ENCODE peak calls at places on chromosomes 7 and 10, in four cellular contexts. V is Panc1, D is hepatocyte, N is iPS DF 6.9. M is an unnamed sample. For H3K4me1, the result is how much of the 10 kb centered on the place peaks cover.

GRCh38 chr10:11712761-11713160 is 29.4 kb upstream of the ECHDC3 start:
- DNase-seq in N (no peak), D (no peak), V (no peak), M (peak)

GRCh38 chr7:123811056-123811455 is 33.9 kb upstream of the HYAL4 start:
- DNase-seq in D (no peak), V (no peak), N (no peak), M (no peak)

GRCh38 chr10:121516071-121516470 is 82.2 kb downstream of the FGFR2 start:
- DNase-seq in V (no peak), D (no peak), N (no peak), M (no peak)

GRCh38 chr7:127903913-127904705 is 127.1 kb downstream of the LRRC4 start:
- DNase-seq in D (no peak), N (no peak), V (no peak), M (no peak)

GRCh38 chr10:95430231-95430951 is 130.8 kb downstream of the SORBS1 start:
- DNase-seq in V (peak), N (no peak), D (peak), M (peak)

GRCh38 chr10:47378606-47379444 is 5.3 kb downstream of the ZNF488 start:
- DNase-seq in V (no peak), N (no peak), D (no peak), M (no peak)

GRCh38 chr7:69659964-69660363 is 61.7 kb downstream of the AUTS2 start:
- DNase-seq in V (no peak), D (no peak), N (no peak), M (no peak)

GRCh38 chr7:77409739-77410545 is 6.2 kb downstream of the GSAP start:
- DNase-seq in V (no peak), D (no peak), N (no peak), M (peak)

GRCh38 chr10:102649770-102650654 is 5.7 kb downstream of the TRIM8 start:
- DNase-seq in N (no peak), V (no peak), D (no peak), M (no peak)

GRCh38 chr10:541750-542371 is 147.6 kb downstream of the DIP2C start:
- DNase-seq in N (no peak), D (no peak), V (no peak), M (no peak)

GRCh38 chr10:3749011-3749410 is 36.0 kb downstream of the KLF6 start:
- DNase-seq in V (no peak), D (no peak), N (no peak), M (no peak)

GRCh38 chr7:14018751-14019150 is 29.3 kb upstream of the ETV1 start:
- DNase-seq in V (no peak), D (no peak), N (no peak), M (no peak)

GRCh38 chr7:48876087-48876486 is 48.3 kb upstream of the CDC14C start:
- DNase-seq in V (no peak), D (no peak), N (no peak), M (no peak)

GRCh38 chr7:128777156-128778123 is 1.8 kb upstream of the OPN1SW start:
- DNase-seq in V (no peak), N (no peak), D (no peak), M (peak)

GRCh38 chr10:79056736-79057391 is 11.9 kb upstream of the ZMIZ1 start:
- DNase-seq in D (no peak), V (no peak), N (no peak), M (no peak)

GRCh38 chr10:59108886-59109288 is 67.6 kb upstream of the PHYHIPL start:
- DNase-seq in V (no peak), N (no peak), D (no peak), M (no peak)

GRCh38 chr10:132311338-132311939 is 3.7 kb upstream of the STK32C start:
- DNase-seq in V (no peak), N (no peak), D (peak), M (no peak)

GRCh38 chr10:132532784-132533560 is 4.6 kb upstream of the INPP5A start:
- DNase-seq in N (no peak), D (no peak), V (peak), M (no peak)

GRCh38 chr10:64070241-64070640 is 549.0 kb downstream of the REEP3 start:
- DNase-seq in V (no peak), D (no peak), N (no peak), M (no peak)

GRCh38 chr7:141012044-141012685 is 2.6 kb downstream of the MRPS33 start:
- DNase-seq in V (peak), D (peak), N (no peak), M (peak)

GRCh38 chr10:45640941-45641340 is 31.6 kb downstream of the ZFAND4 start:
- DNase-seq in D (no peak), N (no peak), V (no peak), M (no peak)

GRCh38 chr7:91089382-91089963 is 174.8 kb upstream of the FZD1 start:
- DNase-seq in V (peak), D (peak), N (no peak), M (peak)

GRCh38 chr10:89201345-89202032 is 5.6 kb downstream of the CH25H start:
- DNase-seq in N (no peak), V (no peak), D (no peak), M (no peak)

GRCh38 chr10:125002423-125003145 is 60.7 kb downstream of the ZRANB1 start:
- DNase-seq in D (no peak), N (no peak), V (no peak), M (no peak)

GRCh38 chr7:83109352-83109751 is 53.3 kb downstream of the PCLO start:
- DNase-seq in D (no peak), N (no peak), V (no peak), M (no peak)

GRCh38 chr7:80659120-80660055 is 20.9 kb downstream of the CD36 start:
- DNase-seq in N (no peak), V (no peak), D (peak), M (peak)

GRCh38 chr10:104301907-104302690 is 33.1 kb downstream of the GSTO2 start:
- DNase-seq in N (no peak), V (no peak), D (no peak), M (no peak)
- H3K27ac ChIP-seq in N (no peak), V (no peak), D (no peak), M (no peak)

GRCh38 chr10:110793128-110793812 is 78.5 kb upstream of the PDCD4 start:
- DNase-seq in N (no peak), D (no peak), V (no peak), M (no peak)
- H3K4me1 ChIP-seq in N (under half), D (half or more), V (under half), M (half or more)

DNA sequence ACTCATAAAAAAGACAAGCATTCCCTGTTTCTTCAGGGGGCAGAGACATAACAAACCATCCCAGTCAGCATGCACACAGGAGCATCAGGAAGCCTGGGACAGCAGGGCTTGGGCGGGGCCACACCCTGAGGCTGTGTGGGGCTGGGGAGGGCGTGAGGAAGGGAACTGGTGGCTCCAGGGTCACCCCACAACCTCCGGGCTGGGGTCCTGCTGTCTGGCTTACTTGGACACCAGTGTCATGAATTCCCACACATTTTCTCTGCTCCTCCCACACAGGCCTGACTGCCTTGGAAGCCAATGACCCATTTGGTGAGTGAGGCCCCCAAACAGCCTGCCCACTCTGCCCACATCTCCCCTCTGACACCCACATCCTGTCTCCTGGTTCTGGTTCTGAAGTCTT is 2.8 kb downstream of the FXYD4 start:
- DNase-seq in N (no peak), D (no peak), V (no peak), M (no peak)
- H3K27ac ChIP-seq in N (no peak), D (no peak), V (no peak), M (no peak)

DNA sequence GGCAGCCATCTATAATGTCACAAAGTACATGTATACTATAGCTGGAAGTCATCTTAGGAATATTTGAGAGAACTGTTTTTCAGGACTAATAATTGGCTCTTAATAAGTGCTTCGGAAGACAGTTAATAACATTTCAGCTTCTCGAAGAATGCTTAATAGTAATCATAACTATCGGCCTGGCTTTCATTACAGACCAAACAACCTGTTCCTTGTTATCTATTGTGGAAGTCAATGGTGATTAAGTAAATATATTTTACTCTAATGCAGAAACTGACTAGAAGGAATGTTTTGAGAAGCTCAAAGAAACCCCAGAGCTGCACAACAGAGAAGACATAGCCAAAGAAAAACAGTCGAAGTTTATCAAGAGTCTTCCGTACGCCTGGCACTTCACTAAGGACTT is 106.8 kb upstream of the FAM133B start:
- DNase-seq in N (no peak), V (peak), D (no peak), M (no peak)
- H3K4me1 ChIP-seq in N (under half), V (half or more), D (under half), M (under half)

GRCh38 chr7:158740657-158741293 is 36.2 kb upstream of the NCAPG2 start:
- DNase-seq in D (peak), V (no peak), N (no peak), M (peak)
- H3K27ac ChIP-seq in D (peak), V (no peak), N (no peak), M (no peak)

GRCh38 chr10:75646218-75646915 is 214.9 kb downstream of the LRMDA start:
- DNase-seq in N (no peak), V (no peak), D (no peak), M (no peak)

GRCh38 chr10:75648186-75648761 is 216.8 kb downstream of the LRMDA start:
- DNase-seq in V (no peak), N (no peak), D (no peak), M (no peak)

GRCh38 chr10:75648854-75649253 is 217.4 kb downstream of the LRMDA start:
- DNase-seq in V (no peak), D (no peak), N (no peak), M (no peak)

GRCh38 chr10:75646931-75647330 is 215.5 kb downstream of the LRMDA start:
- DNase-seq in D (no peak), V (no peak), N (no peak), M (no peak)

GRCh38 chr10:75647675-75648074 is 216.3 kb downstream of the LRMDA start:
- DNase-seq in D (no peak), V (no peak), N (no peak), M (no peak)
- H3K4me1 ChIP-seq in D (under half), V (under half), N (under half), M (under half)

DNA sequence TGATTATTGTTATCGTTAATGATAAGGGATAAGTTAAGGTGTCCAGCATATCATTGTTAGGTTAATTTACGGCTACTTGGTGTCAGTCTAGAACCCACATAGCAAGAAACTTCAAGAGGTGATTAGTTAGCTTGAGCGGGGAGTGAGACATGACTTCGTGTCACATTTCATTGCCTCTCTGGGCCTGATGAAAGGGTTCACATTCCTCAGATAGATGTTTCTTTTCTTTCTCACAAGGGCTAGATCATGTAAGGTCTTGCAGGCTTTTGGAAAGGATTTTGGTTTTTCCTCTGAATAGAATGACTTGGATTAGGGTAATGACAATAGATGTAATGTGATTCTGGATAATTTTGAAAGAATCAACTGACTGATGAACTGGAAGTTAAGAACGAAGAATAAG is 26.7 kb downstream of the WAC start:
- DNase-seq in V (no peak), D (no peak), N (no peak), M (peak)
- H3K27ac ChIP-seq in V (no peak), D (peak), N (no peak), M (peak)

GRCh38 chr7:2580636-2581035 is 21.9 kb downstream of the IQCE start:
- DNase-seq in V (no peak), N (no peak), D (no peak), M (no peak)
- H3K4me1 ChIP-seq in V (under half), N (under half), D (under half), M (under half)

DNA sequence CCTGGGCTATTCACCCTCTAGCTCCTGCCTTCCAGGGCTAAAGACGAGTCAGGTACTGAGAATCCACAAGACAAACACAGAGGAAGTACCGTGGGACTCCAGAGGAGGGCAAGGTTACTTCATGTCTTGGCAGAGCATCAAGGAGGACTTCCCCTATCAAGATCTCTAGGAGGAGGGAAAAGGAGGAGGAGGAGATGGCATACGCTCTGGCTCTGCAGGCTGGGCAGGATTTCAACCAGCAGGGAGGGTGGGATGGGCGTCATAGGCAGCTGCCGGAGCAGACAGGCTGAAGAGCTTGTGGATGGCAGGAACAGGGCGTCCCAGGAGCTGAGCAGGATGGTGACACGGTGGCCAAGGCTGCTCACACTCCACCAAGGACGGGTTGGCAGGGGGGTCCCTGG is 21.3 kb downstream of the MDH2 start:
- DNase-seq in V (no peak), D (peak), N (peak), M (peak)
- H3K27ac ChIP-seq in V (peak), D (no peak), N (no peak), M (peak)